ENCODE peak calls at places on chromosomes 12 and 14, in eight cellular contexts. One of them, this sample, is unnamed.

GRCh38 chr12:49673446-49674317 is 33.5 kb downstream of the FMNL3 start:
- DNase-seq in astrocyte: peak; percentile 94
- DNase-seq in tibial nerve: peak; percentile 88
- DNase-seq in CD8-positive, alpha-beta memory T cell: no peak
- DNase-seq in GM23248: peak; percentile 98
- DNase-seq in tibial artery: peak; percentile 95
- DNase-seq in heart right ventricle: peak; percentile 95
- DNase-seq in breast epithelium: peak; percentile 81
- DNase-seq in this sample: peak; percentile 78

GRCh38 chr12:9372202-9372601 is 164.0 kb upstream of the PZP start:
- DNase-seq in GM23248: peak; percentile 43
- DNase-seq in breast epithelium: no peak
- DNase-seq in tibial nerve: no peak
- DNase-seq in heart right ventricle: no peak
- DNase-seq in CD8-positive, alpha-beta memory T cell: no peak
- DNase-seq in tibial artery: no peak
- DNase-seq in astrocyte: no peak
- DNase-seq in this sample: no peak

GRCh38 chr12:91551927-91552326 is 369.3 kb upstream of the DCN start:
- DNase-seq in tibial nerve: no peak
- DNase-seq in GM23248: no peak
- DNase-seq in heart right ventricle: peak; percentile 10
- DNase-seq in astrocyte: no peak
- DNase-seq in CD8-positive, alpha-beta memory T cell: no peak
- DNase-seq in tibial artery: peak; percentile 53
- DNase-seq in breast epithelium: no peak
- DNase-seq in this sample: no peak

GRCh38 chr12:43914923-43915468 is 79.1 kb downstream of the TMEM117 start:
- DNase-seq in GM23248: peak; percentile 21
- DNase-seq in astrocyte: no peak
- DNase-seq in CD8-positive, alpha-beta memory T cell: no peak
- DNase-seq in tibial artery: no peak
- DNase-seq in heart right ventricle: no peak
- DNase-seq in tibial nerve: no peak
- DNase-seq in breast epithelium: no peak
- DNase-seq in this sample: no peak

GRCh38 chr12:62191747-62192485 is 68.3 kb upstream of the USP15 start:
- DNase-seq in tibial nerve: no peak
- DNase-seq in breast epithelium: no peak
- DNase-seq in GM23248: peak; percentile 68
- DNase-seq in astrocyte: peak; percentile 34
- DNase-seq in CD8-positive, alpha-beta memory T cell: no peak
- DNase-seq in heart right ventricle: no peak
- DNase-seq in tibial artery: no peak
- DNase-seq in this sample: no peak

GRCh38 chr14:103125098-103126070 is 2.1 kb downstream of the TNFAIP2 start:
- DNase-seq in tibial nerve: no peak
- DNase-seq in astrocyte: no peak
- DNase-seq in tibial artery: no peak
- DNase-seq in GM23248: no peak
- DNase-seq in breast epithelium: no peak
- DNase-seq in heart right ventricle: no peak
- DNase-seq in CD8-positive, alpha-beta memory T cell: no peak
- DNase-seq in this sample: no peak

GRCh38 chr14:23357261-23357660 is 4.6 kb upstream of the SLC22A17 start:
- DNase-seq in tibial artery: no peak
- DNase-seq in tibial nerve: no peak
- DNase-seq in astrocyte: no peak
- DNase-seq in heart right ventricle: no peak
- DNase-seq in CD8-positive, alpha-beta memory T cell: no peak
- DNase-seq in breast epithelium: no peak
- DNase-seq in GM23248: no peak
- DNase-seq in this sample: no peak

GRCh38 chr12:105706321-105706972 is 376.0 kb downstream of the C12orf75 start:
- DNase-seq in breast epithelium: no peak
- DNase-seq in CD8-positive, alpha-beta memory T cell: no peak
- DNase-seq in astrocyte: peak; percentile 83
- DNase-seq in tibial nerve: no peak
- DNase-seq in tibial artery: peak; percentile 30
- DNase-seq in GM23248: peak; percentile 63
- DNase-seq in heart right ventricle: no peak
- DNase-seq in this sample: no peak

GRCh38 chr14:101105045-101105444 is 201.5 kb upstream of the RTL1 start:
- DNase-seq in astrocyte: no peak
- DNase-seq in GM23248: no peak
- DNase-seq in breast epithelium: no peak
- DNase-seq in CD8-positive, alpha-beta memory T cell: no peak
- DNase-seq in tibial nerve: no peak
- DNase-seq in tibial artery: peak; percentile 2
- DNase-seq in heart right ventricle: no peak
- DNase-seq in this sample: peak; percentile 16

GRCh38 chr12:67069451-67070306 is 199.5 kb upstream of the CAND1 start:
- DNase-seq in breast epithelium: no peak
- DNase-seq in tibial nerve: no peak
- DNase-seq in GM23248: peak; percentile 37
- DNase-seq in tibial artery: no peak
- DNase-seq in CD8-positive, alpha-beta memory T cell: no peak
- DNase-seq in astrocyte: no peak
- DNase-seq in heart right ventricle: no peak
- DNase-seq in this sample: peak; percentile 32

GRCh38 chr14:95144849-95145248 is 12.5 kb downstream of the DICER1 start:
- DNase-seq in GM23248: no peak
- DNase-seq in breast epithelium: no peak
- DNase-seq in tibial nerve: no peak
- DNase-seq in heart right ventricle: no peak
- DNase-seq in tibial artery: no peak
- DNase-seq in astrocyte: no peak
- DNase-seq in CD8-positive, alpha-beta memory T cell: no peak
- DNase-seq in this sample: no peak

GRCh38 chr14:95141684-95142083 is 15.6 kb downstream of the DICER1 start:
- DNase-seq in tibial nerve: no peak
- DNase-seq in CD8-positive, alpha-beta memory T cell: no peak
- DNase-seq in astrocyte: no peak
- DNase-seq in GM23248: no peak
- DNase-seq in heart right ventricle: no peak
- DNase-seq in tibial artery: no peak
- DNase-seq in breast epithelium: no peak
- DNase-seq in this sample: no peak

GRCh38 chr14:95146079-95146771 is 11.1 kb downstream of the DICER1 start:
- DNase-seq in astrocyte: no peak
- DNase-seq in tibial nerve: no peak
- DNase-seq in heart right ventricle: no peak
- DNase-seq in CD8-positive, alpha-beta memory T cell: no peak
- DNase-seq in GM23248: no peak
- DNase-seq in breast epithelium: no peak
- DNase-seq in tibial artery: no peak
- DNase-seq in this sample: no peak

GRCh38 chr14:95142208-95142607 is 15.1 kb downstream of the DICER1 start:
- DNase-seq in astrocyte: no peak
- DNase-seq in tibial nerve: no peak
- DNase-seq in GM23248: no peak
- DNase-seq in breast epithelium: no peak
- DNase-seq in tibial artery: no peak
- DNase-seq in CD8-positive, alpha-beta memory T cell: no peak
- DNase-seq in heart right ventricle: no peak
- DNase-seq in this sample: no peak

DNA sequence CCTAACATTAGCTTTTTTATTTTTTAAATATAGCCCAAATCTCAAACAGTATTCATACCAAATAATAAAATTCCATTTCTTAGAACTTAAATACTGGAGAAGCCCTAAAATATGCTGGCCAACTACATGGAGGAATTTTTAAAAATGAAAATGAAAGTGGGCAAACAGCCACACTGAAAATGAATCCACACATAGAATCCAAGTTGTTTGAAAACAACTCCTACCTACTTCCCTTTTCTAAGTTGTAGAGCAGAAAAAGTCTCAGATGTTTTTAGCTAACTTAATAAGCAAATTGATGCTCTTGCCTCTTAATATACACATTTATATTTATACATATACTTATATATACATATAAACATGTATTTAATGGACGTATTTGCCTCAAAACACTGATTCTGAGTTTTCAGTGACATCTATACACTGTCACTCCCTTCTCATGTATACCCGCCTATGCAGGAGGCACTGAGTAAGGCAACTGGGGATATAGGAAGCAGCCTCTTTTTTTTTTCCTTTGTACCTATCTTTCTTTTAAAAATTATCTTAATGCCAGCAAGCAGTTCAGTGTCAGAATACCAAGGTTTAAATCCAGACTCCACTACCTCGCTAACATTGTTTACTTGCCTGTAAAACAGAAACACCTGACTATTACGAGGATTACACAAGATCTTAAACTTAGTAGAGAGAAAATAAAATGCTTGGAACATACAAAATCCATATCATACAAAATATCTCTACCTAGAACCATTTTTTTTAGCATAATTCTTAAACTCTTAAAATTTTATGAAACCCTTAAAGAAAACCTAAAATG is 13.3 kb downstream of the DICER1 start:
- DNase-seq in breast epithelium: no peak
- DNase-seq in CD8-positive, alpha-beta memory T cell: no peak
- DNase-seq in astrocyte: no peak
- DNase-seq in GM23248: peak; percentile 39
- DNase-seq in heart right ventricle: no peak
- DNase-seq in tibial nerve: no peak
- DNase-seq in tibial artery: no peak
- DNase-seq in this sample: no peak
- H3K4me3 ChIP-seq in breast epithelium: no peak overlapping the region
- H3K4me3 ChIP-seq in CD8-positive, alpha-beta memory T cell: no peak overlapping the region
- H3K4me3 ChIP-seq in astrocyte: no peak overlapping the region
- H3K4me3 ChIP-seq in GM23248: peak overlapping the region; percentile 52
- H3K4me3 ChIP-seq in heart right ventricle: peak overlapping the region; percentile 23
- H3K4me3 ChIP-seq in tibial nerve: peak overlapping the region; percentile 18
- H3K4me3 ChIP-seq in tibial artery: peak overlapping the region; percentile 3
- H3K4me3 ChIP-seq in this sample: no peak overlapping the region

DNA sequence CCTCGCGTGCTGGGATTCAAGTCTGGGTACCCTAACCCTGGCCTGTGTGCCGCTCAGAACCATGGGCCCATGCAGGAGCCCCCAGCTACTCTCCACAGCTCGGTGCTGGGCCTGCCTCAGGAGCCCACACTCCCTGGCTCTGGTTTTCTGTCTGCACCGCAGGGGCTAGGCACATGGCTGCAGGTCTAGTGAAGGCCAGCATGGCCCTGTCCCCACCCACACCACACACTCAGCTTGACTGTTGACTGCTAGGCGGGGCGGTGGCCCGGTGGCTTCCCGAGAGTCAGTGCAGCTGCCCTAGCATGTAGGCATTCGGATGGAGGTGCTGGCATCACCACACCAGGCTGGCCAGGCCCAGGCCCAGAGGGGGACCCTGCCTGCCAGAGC is 7.9 kb downstream of the INF2 start:
- DNase-seq in breast epithelium: no peak
- DNase-seq in astrocyte: no peak
- DNase-seq in CD8-positive, alpha-beta memory T cell: no peak
- DNase-seq in tibial nerve: no peak
- DNase-seq in tibial artery: no peak
- DNase-seq in heart right ventricle: no peak
- DNase-seq in GM23248: no peak
- DNase-seq in this sample: no peak
- H3K27ac ChIP-seq in breast epithelium: peak overlapping the region; percentile 61
- H3K27ac ChIP-seq in astrocyte: no peak overlapping the region
- H3K27ac ChIP-seq in CD8-positive, alpha-beta memory T cell: no peak overlapping the region
- H3K27ac ChIP-seq in tibial nerve: peak overlapping the region; percentile 55
- H3K27ac ChIP-seq in tibial artery: peak overlapping the region; percentile 93
- H3K27ac ChIP-seq in heart right ventricle: no peak overlapping the region
- H3K27ac ChIP-seq in GM23248: no peak overlapping the region
- H3K27ac ChIP-seq in this sample: peak overlapping the region; percentile 8

GRCh38 chr12:7058850-7059249 is 1.7 kb upstream of the C1S start:
- DNase-seq in tibial nerve: no peak
- DNase-seq in tibial artery: no peak
- DNase-seq in heart right ventricle: no peak
- DNase-seq in GM23248: no peak
- DNase-seq in breast epithelium: no peak
- DNase-seq in CD8-positive, alpha-beta memory T cell: no peak
- DNase-seq in astrocyte: no peak
- DNase-seq in this sample: no peak

GRCh38 chr12:7060353-7060954 is at the start of gene C1S:
- DNase-seq in heart right ventricle: peak; percentile 80
- DNase-seq in astrocyte: peak; percentile 92
- DNase-seq in CD8-positive, alpha-beta memory T cell: no peak
- DNase-seq in tibial artery: peak; percentile 88
- DNase-seq in breast epithelium: no peak
- DNase-seq in tibial nerve: peak; percentile 66
- DNase-seq in GM23248: peak; percentile 98
- DNase-seq in this sample: peak; percentile 78

GRCh38 chr12:7061596-7061995 is 1.1 kb downstream of the C1S start:
- DNase-seq in tibial artery: no peak
- DNase-seq in tibial nerve: no peak
- DNase-seq in astrocyte: no peak
- DNase-seq in heart right ventricle: no peak
- DNase-seq in GM23248: no peak
- DNase-seq in breast epithelium: no peak
- DNase-seq in CD8-positive, alpha-beta memory T cell: no peak
- DNase-seq in this sample: no peak

GRCh38 chr12:7059780-7060179 is 738 bp upstream of the C1S start:
- DNase-seq in breast epithelium: no peak
- DNase-seq in heart right ventricle: no peak
- DNase-seq in GM23248: no peak
- DNase-seq in astrocyte: no peak
- DNase-seq in tibial artery: no peak
- DNase-seq in CD8-positive, alpha-beta memory T cell: no peak
- DNase-seq in tibial nerve: no peak
- DNase-seq in this sample: no peak

GRCh38 chr12:7061138-7061537 is 620 bp downstream of the C1S start:
- DNase-seq in tibial artery: no peak
- DNase-seq in GM23248: peak; percentile 63
- DNase-seq in astrocyte: no peak
- DNase-seq in breast epithelium: no peak
- DNase-seq in tibial nerve: no peak
- DNase-seq in heart right ventricle: no peak
- DNase-seq in CD8-positive, alpha-beta memory T cell: no peak
- DNase-seq in this sample: no peak
- H3K4me3 ChIP-seq in tibial artery: peak overlapping the region; percentile 52
- H3K4me3 ChIP-seq in GM23248: peak overlapping the region; percentile 81
- H3K4me3 ChIP-seq in astrocyte: no peak overlapping the region
- H3K4me3 ChIP-seq in breast epithelium: peak overlapping the region; percentile 43
- H3K4me3 ChIP-seq in tibial nerve: peak overlapping the region; percentile 34
- H3K4me3 ChIP-seq in heart right ventricle: peak overlapping the region; percentile 47
- H3K4me3 ChIP-seq in CD8-positive, alpha-beta memory T cell: no peak overlapping the region
- H3K4me3 ChIP-seq in this sample: no peak overlapping the region

DNA sequence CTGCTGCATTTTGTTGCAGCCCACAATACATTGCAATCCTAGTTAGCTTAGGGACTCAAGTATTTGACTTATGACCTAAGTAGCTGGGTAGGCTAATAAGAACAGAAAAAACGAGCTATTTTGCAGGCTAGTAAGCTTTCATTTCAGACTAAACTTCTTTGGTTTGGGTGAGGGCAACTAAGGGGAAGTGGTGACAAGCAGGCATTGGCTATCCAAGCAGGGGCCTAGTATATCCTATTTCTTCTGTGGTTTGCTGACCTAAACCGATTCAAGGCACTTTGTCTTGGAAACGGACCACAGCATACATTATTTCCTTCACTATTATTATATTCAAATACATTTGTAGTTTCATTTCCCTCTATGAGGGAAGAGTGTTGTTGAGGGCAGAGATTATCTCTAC is 21.6 kb upstream of the SLC5A8 start:
- DNase-seq in CD8-positive, alpha-beta memory T cell: no peak
- DNase-seq in astrocyte: no peak
- DNase-seq in heart right ventricle: no peak
- DNase-seq in GM23248: no peak
- DNase-seq in tibial artery: no peak
- DNase-seq in tibial nerve: no peak
- DNase-seq in breast epithelium: no peak
- DNase-seq in this sample: no peak
- H3K27ac ChIP-seq in CD8-positive, alpha-beta memory T cell: no peak overlapping the region
- H3K27ac ChIP-seq in astrocyte: no peak overlapping the region
- H3K27ac ChIP-seq in heart right ventricle: no peak overlapping the region
- H3K27ac ChIP-seq in GM23248: no peak overlapping the region
- H3K27ac ChIP-seq in tibial artery: no peak overlapping the region
- H3K27ac ChIP-seq in tibial nerve: no peak overlapping the region
- H3K27ac ChIP-seq in breast epithelium: no peak overlapping the region
- H3K27ac ChIP-seq in this sample: no peak overlapping the region

This sample was measured in lung.